ENCODE peak calls at places on chromosome 15, in nine cellular contexts. F is NCI-H748 treated with DMSO at 0.1 percent for 48 hours; J is COR-L47; A is HFF-Myc; T is activated T-cell treated with anti-CD3 and anti-CD28 coated beads, Interleukin-2, amount 50 U/mL, for 72 hours; R is stimulated activated CD8-positive, alpha-beta memory T cell treated with anti-CD3 and anti-CD28 coated beads, Interleukin-7, amount 100 ng/mL, for 24 hours; K is T1000; L is NCI-H774; C is upper lobe of left lung. X is an unnamed sample.
A peak's percentile ranks its signal among the peaks of the same experiment; 100 is the strongest.

GRCh38 chr15:44207643-44208042 is 12.6 kb upstream of the FRMD5 start:
- DNase-seq in K (no peak), R (no peak), A (no peak), T (no peak), C (no peak), J (no peak), L (no peak), F (no peak), X (no peak)

GRCh38 chr15:73851679-73852078 is 21.7 kb upstream of the TBC1D21 start:
- DNase-seq in A (no peak), J (no peak), F (no peak), R (peak; percentile 8), T (peak; percentile 35), C (no peak), L (no peak), K (no peak), X (peak; percentile 52)

GRCh38 chr15:32033186-32033890 is 3.0 kb downstream of the CHRNA7 start:
- DNase-seq in L (no peak), F (no peak), K (no peak), T (no peak), A (no peak), R (no peak), J (no peak), C (no peak), X (no peak)

GRCh38 chr15:77858677-77859490 is 218.6 kb downstream of the TBC1D2B start:
- DNase-seq in A (no peak), R (no peak), J (no peak), C (no peak), T (no peak), F (no peak), L (no peak), K (no peak), X (no peak)

GRCh38 chr15:57743424-57743823 is 36.9 kb downstream of the POLR2M start:
- DNase-seq in R (no peak), F (no peak), L (no peak), J (no peak), A (no peak), K (no peak), C (no peak), T (no peak), X (peak; percentile 10)

GRCh38 chr15:82901114-82901805 is 51.3 kb downstream of the HOMER2 start:
- DNase-seq in F (no peak), C (no peak), R (no peak), T (no peak), L (no peak), J (no peak), A (no peak), K (no peak), X (no peak)

GRCh38 chr15:58666957-58667356 is 82.5 kb downstream of the ADAM10 start:
- DNase-seq in L (no peak), F (no peak), T (no peak), J (no peak), C (no peak), R (no peak), A (no peak), K (no peak), X (no peak)

GRCh38 chr15:23370578-23370977 is 16.0 kb downstream of the GOLGA8S start:
- DNase-seq in C (no peak), T (no peak), J (no peak), F (no peak), R (no peak), K (no peak), L (no peak), A (no peak), X (no peak)

GRCh38 chr15:55872471-55872870 is 120.9 kb downstream of the NEDD4 start:
- DNase-seq in R (no peak), C (no peak), A (no peak), L (no peak), F (no peak), T (no peak), J (no peak), K (no peak), X (no peak)

GRCh38 chr15:62497356-62497755 is 332.3 kb upstream of the C2CD4B start:
- DNase-seq in C (no peak), T (no peak), F (no peak), L (no peak), J (no peak), K (no peak), R (no peak), A (no peak), X (no peak)

GRCh38 chr15:100875495-100875894 is 4.1 kb upstream of the ALDH1A3 start:
- DNase-seq in J (no peak), F (no peak), L (no peak), K (no peak), R (no peak), A (no peak), C (no peak), T (no peak), X (no peak)

GRCh38 chr15:80076321-80077318 is 17.1 kb downstream of the ZFAND6 start:
- DNase-seq in R (no peak), A (no peak), J (no peak), K (no peak), C (no peak), T (no peak), F (no peak), L (no peak), X (no peak)

GRCh38 chr15:38612159-38612863 is 47.7 kb upstream of the RASGRP1 start:
- DNase-seq in T (peak; percentile 82), F (no peak), K (no peak), R (peak; percentile 18), J (no peak), A (no peak), C (no peak), L (no peak), X (no peak)

X was measured in GM20000.